ENCODE peak calls at places on chromosome 17, in six cellular contexts. One of them, this sample, is unnamed.

GRCh38 chr17:82598256-82599011 is 49.8 kb downstream of the WDR45B start:
- DNase-seq in H9: no peak
- DNase-seq in H1: no peak
- DNase-seq in mesenchymal stem cell: peak
- DNase-seq in IMR-90: peak
- DNase-seq in neuronal stem cell: no peak
- DNase-seq in this sample: no peak

GRCh38 chr17:77858291-77859034 is 100.0 kb upstream of the TNRC6C start:
- DNase-seq in IMR-90: no peak
- DNase-seq in neuronal stem cell: no peak
- DNase-seq in H9: no peak
- DNase-seq in mesenchymal stem cell: no peak
- DNase-seq in H1: no peak
- DNase-seq in this sample: no peak

GRCh38 chr17:77852666-77853207 is 105.8 kb upstream of the TNRC6C start:
- DNase-seq in neuronal stem cell: no peak
- DNase-seq in IMR-90: no peak
- DNase-seq in H9: no peak
- DNase-seq in H1: no peak
- DNase-seq in mesenchymal stem cell: no peak
- DNase-seq in this sample: no peak

GRCh38 chr17:77003699-77004098 is 135.5 kb downstream of the MGAT5B start:
- DNase-seq in IMR-90: no peak
- DNase-seq in neuronal stem cell: no peak
- DNase-seq in H9: no peak
- DNase-seq in mesenchymal stem cell: no peak
- DNase-seq in H1: no peak
- DNase-seq in this sample: peak

GRCh38 chr17:15377200-15377599 is 35.8 kb upstream of the TEKT3 start:
- DNase-seq in IMR-90: peak
- DNase-seq in H9: no peak
- DNase-seq in mesenchymal stem cell: no peak
- DNase-seq in neuronal stem cell: no peak
- DNase-seq in H1: no peak
- DNase-seq in this sample: no peak

GRCh38 chr17:66511125-66511524 is 208.7 kb downstream of the PRKCA start:
- DNase-seq in H9: no peak
- DNase-seq in neuronal stem cell: no peak
- DNase-seq in mesenchymal stem cell: no peak
- DNase-seq in H1: no peak
- DNase-seq in IMR-90: no peak
- DNase-seq in this sample: no peak

GRCh38 chr17:45907720-45908395 is 13.5 kb downstream of the MAPT start:
- DNase-seq in mesenchymal stem cell: no peak
- DNase-seq in IMR-90: no peak
- DNase-seq in H9: peak
- DNase-seq in H1: no peak
- DNase-seq in neuronal stem cell: no peak
- DNase-seq in this sample: no peak

GRCh38 chr17:68229619-68230018 is 18.2 kb upstream of the AMZ2 start:
- DNase-seq in H1: no peak
- DNase-seq in mesenchymal stem cell: no peak
- DNase-seq in IMR-90: no peak
- DNase-seq in neuronal stem cell: no peak
- DNase-seq in H9: no peak
- DNase-seq in this sample: no peak

GRCh38 chr17:77404812-77405581 is 264.2 kb downstream of the SEC14L1 start:
- DNase-seq in IMR-90: peak
- DNase-seq in H9: no peak
- DNase-seq in neuronal stem cell: no peak
- DNase-seq in H1: no peak
- DNase-seq in mesenchymal stem cell: peak
- DNase-seq in this sample: no peak

GRCh38 chr17:32514587-32514986 is 27.8 kb downstream of the CDK5R1 start:
- DNase-seq in neuronal stem cell: no peak
- DNase-seq in IMR-90: no peak
- DNase-seq in H1: no peak
- DNase-seq in H9: no peak
- DNase-seq in mesenchymal stem cell: no peak
- DNase-seq in this sample: no peak

GRCh38 chr17:49490271-49490670 is 4.8 kb upstream of the NGFR start:
- DNase-seq in neuronal stem cell: no peak
- DNase-seq in IMR-90: no peak
- DNase-seq in H9: no peak
- DNase-seq in mesenchymal stem cell: no peak
- DNase-seq in H1: no peak
- DNase-seq in this sample: no peak

GRCh38 chr17:39636927-39637736 is at the start of gene STARD3:
- DNase-seq in mesenchymal stem cell: peak
- DNase-seq in H1: no peak
- DNase-seq in IMR-90: peak
- DNase-seq in H9: peak
- DNase-seq in neuronal stem cell: peak
- DNase-seq in this sample: peak

GRCh38 chr17:19447085-19447583 is 36.1 kb downstream of the RNF112 start:
- DNase-seq in IMR-90: peak
- DNase-seq in H9: peak
- DNase-seq in neuronal stem cell: peak
- DNase-seq in mesenchymal stem cell: peak
- DNase-seq in H1: no peak
- DNase-seq in this sample: peak

GRCh38 chr17:37360632-37361031 is 15.2 kb upstream of the C17orf78 start:
- DNase-seq in mesenchymal stem cell: peak
- DNase-seq in IMR-90: peak
- DNase-seq in neuronal stem cell: no peak
- DNase-seq in H9: no peak
- DNase-seq in H1: no peak
- DNase-seq in this sample: no peak

GRCh38 chr17:7329360-7330098 is 394 bp upstream of the NEURL4 start:
- DNase-seq in neuronal stem cell: peak
- DNase-seq in H9: peak
- DNase-seq in mesenchymal stem cell: peak
- DNase-seq in IMR-90: peak
- DNase-seq in H1: peak
- DNase-seq in this sample: peak

GRCh38 chr17:76988796-76989195 is 120.6 kb downstream of the MGAT5B start:
- DNase-seq in neuronal stem cell: no peak
- DNase-seq in H1: no peak
- DNase-seq in H9: no peak
- DNase-seq in mesenchymal stem cell: no peak
- DNase-seq in IMR-90: no peak
- DNase-seq in this sample: no peak

GRCh38 chr17:69246726-69247375 is 18.2 kb upstream of the ABCA10 start:
- DNase-seq in neuronal stem cell: peak
- DNase-seq in H1: no peak
- DNase-seq in IMR-90: peak
- DNase-seq in mesenchymal stem cell: peak
- DNase-seq in H9: no peak
- DNase-seq in this sample: peak

GRCh38 chr17:6454495-6455320 is 10.5 kb downstream of the PIMREG start:
- DNase-seq in H9: peak
- DNase-seq in IMR-90: no peak
- DNase-seq in H1: no peak
- DNase-seq in neuronal stem cell: no peak
- DNase-seq in mesenchymal stem cell: no peak
- DNase-seq in this sample: no peak

GRCh38 chr17:28982191-28982793 is 23.5 kb downstream of the SEZ6 start:
- DNase-seq in mesenchymal stem cell: peak
- DNase-seq in IMR-90: peak
- DNase-seq in H1: no peak
- DNase-seq in H9: no peak
- DNase-seq in neuronal stem cell: no peak
- DNase-seq in this sample: peak

GRCh38 chr17:66533572-66533971 is 231.2 kb downstream of the PRKCA start:
- DNase-seq in H9: peak
- DNase-seq in H1: no peak
- DNase-seq in neuronal stem cell: peak
- DNase-seq in mesenchymal stem cell: peak
- DNase-seq in IMR-90: peak
- DNase-seq in this sample: no peak

GRCh38 chr17:74008196-74008595 is 195.3 kb upstream of the RPL38 start:
- DNase-seq in neuronal stem cell: no peak
- DNase-seq in H9: peak
- DNase-seq in mesenchymal stem cell: no peak
- DNase-seq in H1: peak
- DNase-seq in IMR-90: no peak
- DNase-seq in this sample: no peak

GRCh38 chr17:17079761-17080160 is 37.5 kb downstream of the MPRIP start:
- DNase-seq in neuronal stem cell: no peak
- DNase-seq in H1: no peak
- DNase-seq in mesenchymal stem cell: no peak
- DNase-seq in IMR-90: no peak
- DNase-seq in H9: no peak
- DNase-seq in this sample: no peak

GRCh38 chr17:78528541-78528940 is 48.7 kb downstream of the DNAH17 start:
- DNase-seq in H1: no peak
- DNase-seq in IMR-90: no peak
- DNase-seq in mesenchymal stem cell: no peak
- DNase-seq in H9: no peak
- DNase-seq in neuronal stem cell: no peak
- DNase-seq in this sample: no peak

GRCh38 chr17:3887394-3887793 is 5.5 kb downstream of the CAMKK1 start:
- DNase-seq in neuronal stem cell: no peak
- DNase-seq in H9: no peak
- DNase-seq in IMR-90: no peak
- DNase-seq in mesenchymal stem cell: no peak
- DNase-seq in H1: no peak
- DNase-seq in this sample: no peak

GRCh38 chr17:3884188-3884587 is 8.7 kb downstream of the CAMKK1 start:
- DNase-seq in mesenchymal stem cell: no peak
- DNase-seq in H9: no peak
- DNase-seq in IMR-90: no peak
- DNase-seq in H1: no peak
- DNase-seq in neuronal stem cell: no peak
- DNase-seq in this sample: no peak

GRCh38 chr17:3886776-3887175 is 6.1 kb downstream of the CAMKK1 start:
- DNase-seq in mesenchymal stem cell: no peak
- DNase-seq in H9: no peak
- DNase-seq in IMR-90: no peak
- DNase-seq in neuronal stem cell: no peak
- DNase-seq in H1: no peak
- DNase-seq in this sample: no peak

GRCh38 chr17:3885970-3886369 is 6.9 kb downstream of the CAMKK1 start:
- DNase-seq in mesenchymal stem cell: peak
- DNase-seq in IMR-90: peak
- DNase-seq in H9: no peak
- DNase-seq in H1: no peak
- DNase-seq in neuronal stem cell: no peak
- DNase-seq in this sample: peak

DNA sequence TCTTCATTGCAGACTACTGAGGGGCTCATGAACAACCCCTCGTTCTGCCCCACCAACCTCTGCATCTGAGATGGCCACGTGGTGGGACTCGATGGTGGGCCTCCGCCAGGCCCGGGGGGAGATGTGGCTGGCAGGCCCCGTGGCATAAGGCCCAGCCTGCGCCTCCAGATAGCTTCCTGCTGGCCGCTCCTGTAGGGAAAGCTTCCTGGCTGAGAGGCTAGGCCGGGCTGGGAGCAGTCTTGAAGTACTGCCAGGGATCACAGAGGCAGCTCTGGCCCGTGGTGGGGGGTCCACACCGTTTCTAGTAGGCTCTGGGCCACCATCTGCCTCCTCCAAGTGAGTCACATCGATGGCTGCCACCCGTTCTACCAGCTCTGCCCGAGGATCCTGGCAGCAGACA is 7.6 kb downstream of the CAMKK1 start:
- DNase-seq in H1: no peak
- DNase-seq in mesenchymal stem cell: no peak
- DNase-seq in IMR-90: no peak
- DNase-seq in neuronal stem cell: no peak
- DNase-seq in H9: no peak
- DNase-seq in this sample: no peak
- H3K18ac ChIP-seq in H1: no peak
- H3K18ac ChIP-seq in mesenchymal stem cell: no peak
- H3K18ac ChIP-seq in IMR-90: no peak
- H3K18ac ChIP-seq in neuronal stem cell: peak
- H3K18ac ChIP-seq in H9: no peak
- H3K18ac ChIP-seq in this sample: no peak

GRCh38 chr17:3641014-3641413 is 4.5 kb downstream of the CTNS start:
- DNase-seq in H9: no peak
- DNase-seq in neuronal stem cell: no peak
- DNase-seq in H1: no peak
- DNase-seq in mesenchymal stem cell: no peak
- DNase-seq in IMR-90: no peak
- DNase-seq in this sample: no peak
- H4K91ac ChIP-seq in H9: no peak
- H4K91ac ChIP-seq in neuronal stem cell: no peak
- H4K91ac ChIP-seq in H1: no peak
- H4K91ac ChIP-seq in mesenchymal stem cell: no peak
- H4K91ac ChIP-seq in IMR-90: no peak
- H4K91ac ChIP-seq in this sample: no peak

GRCh38 chr17:59837362-59838195 is 55.2 kb downstream of the TUBD1 start:
- DNase-seq in neuronal stem cell: peak
- DNase-seq in mesenchymal stem cell: peak
- DNase-seq in H9: peak
- DNase-seq in IMR-90: peak
- DNase-seq in H1: no peak
- DNase-seq in this sample: peak
- H3K18ac ChIP-seq in neuronal stem cell: no peak
- H3K18ac ChIP-seq in mesenchymal stem cell: no peak
- H3K18ac ChIP-seq in H9: peak
- H3K18ac ChIP-seq in IMR-90: peak
- H3K18ac ChIP-seq in H1: peak
- H3K18ac ChIP-seq in this sample: no peak

GRCh38 chr17:48441862-48442261 is 11.8 kb upstream of the SKAP1 start:
- DNase-seq in IMR-90: no peak
- DNase-seq in mesenchymal stem cell: no peak
- DNase-seq in H9: no peak
- DNase-seq in H1: no peak
- DNase-seq in neuronal stem cell: no peak
- DNase-seq in this sample: no peak

GRCh38 chr17:48443712-48444111 is 13.7 kb upstream of the SKAP1 start:
- DNase-seq in H1: no peak
- DNase-seq in IMR-90: no peak
- DNase-seq in H9: no peak
- DNase-seq in neuronal stem cell: no peak
- DNase-seq in mesenchymal stem cell: no peak
- DNase-seq in this sample: no peak

GRCh38 chr17:48444531-48445247 is 14.7 kb upstream of the SKAP1 start:
- DNase-seq in H9: no peak
- DNase-seq in mesenchymal stem cell: no peak
- DNase-seq in H1: no peak
- DNase-seq in neuronal stem cell: no peak
- DNase-seq in IMR-90: no peak
- DNase-seq in this sample: no peak

GRCh38 chr17:48442819-48443218 is 12.8 kb upstream of the SKAP1 start:
- DNase-seq in neuronal stem cell: no peak
- DNase-seq in IMR-90: no peak
- DNase-seq in mesenchymal stem cell: no peak
- DNase-seq in H9: no peak
- DNase-seq in H1: no peak
- DNase-seq in this sample: no peak

GRCh38 chr17:48445248-48445620 is 15.2 kb upstream of the SKAP1 start:
- DNase-seq in H1: no peak
- DNase-seq in mesenchymal stem cell: no peak
- DNase-seq in neuronal stem cell: no peak
- DNase-seq in H9: no peak
- DNase-seq in IMR-90: no peak
- DNase-seq in this sample: no peak
- H4K91ac ChIP-seq in H1: no peak
- H4K91ac ChIP-seq in mesenchymal stem cell: no peak
- H4K91ac ChIP-seq in neuronal stem cell: no peak
- H4K91ac ChIP-seq in H9: no peak
- H4K91ac ChIP-seq in IMR-90: no peak
- H4K91ac ChIP-seq in this sample: no peak

GRCh38 chr17:81393684-81394376 is 1.4 kb upstream of the BAHCC1 start:
- DNase-seq in mesenchymal stem cell: peak
- DNase-seq in H1: peak
- DNase-seq in H9: peak
- DNase-seq in IMR-90: peak
- DNase-seq in neuronal stem cell: peak
- DNase-seq in this sample: peak
- H3K18ac ChIP-seq in mesenchymal stem cell: peak
- H3K18ac ChIP-seq in H1: no peak
- H3K18ac ChIP-seq in H9: no peak
- H3K18ac ChIP-seq in IMR-90: no peak
- H3K18ac ChIP-seq in neuronal stem cell: peak
- H3K18ac ChIP-seq in this sample: peak